ENCODE peak calls at places on chromosome 22, in eight cellular contexts. Q is body of pancreas, P is uterus, S is lower leg skin, Y is H54, J is gastrocnemius medialis, F is H1, M is K562. D is an unnamed sample.

GRCh38 chr22:50298937-50299656 is 8.3 kb downstream of the PLXNB2 start:
- DNase-seq in Q (no peak), F (no peak), P (no peak), Y (no peak), S (no peak), M (no peak), J (no peak), D (no peak)

GRCh38 chr22:30470655-30471054 is 1.2 kb downstream of the SEC14L3 start:
- DNase-seq in F (no peak), Y (no peak), J (no peak), M (no peak), Q (no peak), S (no peak), P (no peak), D (no peak)

GRCh38 chr22:41256254-41256897 is 15.6 kb upstream of the CHADL start:
- DNase-seq in Q (no peak), J (no peak), Y (peak; percentile 61), F (no peak), P (peak; percentile 39), M (no peak), S (no peak), D (no peak)

GRCh38 chr22:38950527-38951111 is 6.8 kb upstream of the APOBEC3A start:
- DNase-seq in F (no peak), Q (no peak), S (no peak), J (no peak), M (no peak), Y (no peak), P (no peak), D (no peak)

GRCh38 chr22:48418831-48419230 is 1408.8 kb downstream of the BRD1 start:
- DNase-seq in F (no peak), Y (no peak), Q (no peak), P (no peak), M (no peak), S (no peak), J (no peak), D (no peak)

GRCh38 chr22:30029512-30029911 is 50.8 kb upstream of the HORMAD2 start:
- DNase-seq in Y (no peak), S (peak; percentile 21), M (no peak), J (no peak), Q (no peak), P (no peak), F (no peak), D (no peak)

GRCh38 chr22:46934746-46935491 is 172.5 kb downstream of the TBC1D22A start:
- DNase-seq in S (no peak), P (no peak), Y (peak; percentile 63), J (peak; percentile 68), Q (no peak), M (peak; percentile 90), F (peak; percentile 42), D (no peak)

GRCh38 chr22:35540600-35541253 is at the start of gene RASD2:
- DNase-seq in Y (peak; percentile 62), F (peak; percentile 84), P (peak; percentile 69), Q (peak; percentile 22), M (peak; percentile 14), J (peak; percentile 42), S (no peak), D (peak; percentile 45)

GRCh38 chr22:35380537-35381423 is at the start of gene HMOX1:
- DNase-seq in J (peak; percentile 96), Y (peak; percentile 62), Q (peak; percentile 85), M (no peak), P (peak; percentile 92), F (peak; percentile 82), S (peak; percentile 99), D (peak; percentile 78)

GRCh38 chr22:23159287-23159622 is 14.0 kb downstream of the RAB36 start:
- DNase-seq in Q (no peak), M (no peak), Y (no peak), S (no peak), F (no peak), P (no peak), J (no peak), D (no peak)

GRCh38 chr22:17035246-17035645 is 27.2 kb upstream of the GAB4 start:
- DNase-seq in F (no peak), Q (no peak), M (no peak), P (no peak), J (no peak), Y (no peak), S (no peak), D (no peak)

GRCh38 chr22:33325232-33326004 is 267.2 kb upstream of the SYN3 start:
- DNase-seq in Q (no peak), M (no peak), P (no peak), J (no peak), S (no peak), F (no peak), Y (no peak), D (peak; percentile 37)

GRCh38 chr22:23284504-23285033 is 104.3 kb downstream of the BCR start:
- DNase-seq in M (peak; percentile 34), S (no peak), Y (no peak), Q (no peak), F (no peak), J (no peak), P (no peak), D (no peak)

GRCh38 chr22:38696606-38697005 is 4.1 kb downstream of the JOSD1 start:
- DNase-seq in M (peak; percentile 43), Q (no peak), J (no peak), P (no peak), F (no peak), Y (peak; percentile 56), S (no peak), D (no peak)

GRCh38 chr22:45149671-45150070 is 14.1 kb upstream of the NUP50 start:
- DNase-seq in M (no peak), P (no peak), F (no peak), J (no peak), S (no peak), Y (no peak), Q (no peak), D (no peak)

GRCh38 chr22:20131593-20131855 is at the start of gene ZDHHC8:
- DNase-seq in F (no peak), Y (no peak), M (peak; percentile 74), P (no peak), S (no peak), J (no peak), Q (peak; percentile 40), D (peak; percentile 66)

GRCh38 chr22:38843716-38844660 is at the start of gene NPTXR:
- DNase-seq in F (peak; percentile 71), Y (peak; percentile 62), S (no peak), Q (peak; percentile 73), M (peak; percentile 63), J (peak; percentile 36), P (no peak), D (peak; percentile 51)

GRCh38 chr22:27153386-27153785 is 496.0 kb downstream of the MIAT start:
- DNase-seq in S (no peak), J (no peak), Q (no peak), Y (no peak), P (no peak), F (no peak), M (no peak), D (no peak)
- TF ChIP-seq POLR2A in S (no peak), J (no peak), Q (no peak), Y (no peak), P (no peak), F (no peak), M (no peak), D (no peak)

DNA sequence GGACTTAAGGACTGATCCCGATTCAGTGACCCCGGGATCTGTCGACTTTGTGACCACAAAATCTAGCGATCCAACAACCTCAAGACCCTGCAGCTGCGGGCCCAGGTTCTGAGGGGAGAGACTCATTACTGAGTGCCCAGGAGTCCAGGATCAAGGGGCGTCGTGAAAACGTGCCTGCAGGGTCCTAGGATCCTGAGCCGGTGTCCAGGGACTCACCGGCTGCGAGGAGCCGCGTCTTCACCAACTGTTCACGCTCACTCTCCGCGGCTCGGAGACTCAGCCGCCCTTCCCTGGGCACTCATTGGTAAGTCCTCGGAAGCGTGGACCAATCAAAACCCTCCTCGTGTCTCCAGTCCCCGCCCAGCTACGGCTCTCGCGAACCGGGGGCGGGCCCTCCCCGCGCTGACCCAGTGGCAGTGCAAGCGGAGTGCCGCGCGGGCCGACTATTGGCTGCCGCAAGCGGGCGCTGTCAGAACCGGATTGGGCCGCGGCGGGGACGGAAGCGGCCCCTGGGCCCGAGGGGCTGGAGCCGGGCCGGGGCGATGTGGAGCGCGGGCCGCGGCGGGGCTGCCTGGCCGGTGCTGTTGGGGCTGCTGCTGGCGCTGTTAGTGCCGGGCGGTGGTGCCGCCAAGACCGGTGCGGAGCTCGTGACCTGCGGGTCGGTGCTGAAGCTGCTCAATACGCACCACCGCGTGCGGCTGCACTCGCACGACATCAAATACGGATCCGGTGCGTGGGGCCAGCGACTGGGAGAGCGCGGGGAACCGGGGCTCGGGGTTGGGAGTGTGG is at the start of gene SDF2L1:
- DNase-seq in S (peak; percentile 100), M (peak; percentile 100), J (peak; percentile 99), P (peak; percentile 98), F (peak; percentile 96), Y (peak; percentile 95), Q (peak; percentile 99), D (peak; percentile 99)
- TF ChIP-seq POLR2A in S (no peak), M (no peak), J (peak; percentile 76), P (peak; percentile 60), F (no peak), Y (peak; percentile 76), Q (peak; percentile 97), D (peak; percentile 71)

DNA sequence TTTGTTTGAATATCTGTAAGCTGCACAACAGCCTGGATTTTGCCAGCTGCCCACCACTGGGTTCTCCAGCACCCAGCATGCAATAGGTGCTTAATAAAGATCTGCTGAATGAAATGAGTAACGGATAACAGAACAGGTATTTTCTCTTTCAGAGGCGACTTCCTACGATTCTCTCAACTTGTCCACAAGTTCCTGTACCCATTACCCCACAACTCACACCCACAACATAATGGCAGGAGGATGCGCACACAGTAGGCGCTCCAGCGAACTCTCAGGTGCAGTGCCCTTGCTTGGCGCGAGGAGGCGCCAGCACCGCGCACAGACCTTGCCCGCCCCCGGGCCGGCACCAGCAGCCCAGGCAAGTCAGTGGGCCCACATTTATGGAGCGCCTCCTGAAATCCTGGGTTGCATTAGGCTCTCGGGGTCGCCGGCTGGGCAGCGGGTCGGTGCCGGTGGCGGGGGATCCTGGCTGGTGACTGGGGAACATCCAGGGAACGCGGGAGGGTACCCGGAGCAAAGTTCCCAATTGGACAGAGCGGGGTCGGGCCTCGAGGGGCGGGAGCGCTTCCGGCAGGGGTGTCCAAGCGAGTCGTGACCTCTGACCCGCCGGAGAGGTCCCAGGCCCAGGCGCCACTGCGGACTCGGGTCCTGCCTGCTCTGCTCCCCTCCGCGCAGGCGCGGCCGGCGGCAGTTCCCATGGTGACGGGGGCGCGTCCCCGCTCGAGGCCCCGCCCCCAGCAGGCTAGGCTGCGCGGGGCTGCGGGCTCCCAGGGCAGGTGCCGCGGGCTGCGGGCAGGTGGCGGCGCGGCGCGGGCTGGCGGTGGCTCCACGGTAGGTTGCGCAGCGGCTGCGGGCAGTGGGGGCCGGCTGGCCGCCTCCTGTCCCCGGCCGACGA is at the start of gene KIAA1671:
- DNase-seq in Q (peak; percentile 91), Y (peak; percentile 77), M (peak; percentile 73), J (peak; percentile 70), P (peak; percentile 74), S (peak; percentile 94), F (peak; percentile 98), D (peak; percentile 96)
- TF ChIP-seq POLR2A in Q (peak; percentile 47), Y (peak; percentile 70), M (no peak), J (peak; percentile 31), P (peak; percentile 73), S (no peak), F (no peak), D (no peak)

DNA sequence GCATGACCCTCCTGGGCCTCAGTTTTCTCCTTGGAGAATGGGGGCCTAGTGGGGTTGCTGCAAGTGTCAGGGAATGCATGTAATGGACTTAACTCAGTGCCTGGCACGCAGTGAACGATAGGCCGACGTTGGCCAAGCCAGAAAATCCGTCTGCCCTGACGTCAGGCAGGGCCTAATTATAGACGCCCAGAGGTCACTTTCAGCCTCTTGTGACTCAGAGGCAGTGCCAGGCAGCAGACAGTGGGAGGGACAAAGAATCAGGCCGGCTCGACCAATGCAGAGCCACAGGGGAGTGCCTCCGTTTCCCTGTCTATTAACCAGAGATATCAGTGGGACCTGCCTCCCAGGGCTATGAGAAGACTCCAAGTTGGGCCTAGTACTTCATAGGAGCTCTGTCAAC is 115.0 kb downstream of the MN1 start:
- DNase-seq in M (peak; percentile 37), J (peak; percentile 96), Q (peak; percentile 54), F (no peak), S (no peak), Y (peak; percentile 68), P (peak; percentile 31), D (no peak)
- TF ChIP-seq POLR2A in M (no peak), J (peak; percentile 57), Q (no peak), F (no peak), S (no peak), Y (no peak), P (no peak), D (no peak)